ENCODE peak calls at places on chromosomes 3 and 15, in four cellular contexts. One of them, this sample, is unnamed.

GRCh38 chr3:13536832-13537231 is 12.1 kb upstream of the FBLN2 start:
- DNase-seq in cardiac muscle cell: no peak
- DNase-seq in stimulated activated CD8-positive, alpha-beta memory T cell treated with anti-CD3 and anti-CD28 coated beads, Interleukin-7, amount 100 ng/mL, for 1 hour: no peak
- DNase-seq in memory B cell: no peak
- DNase-seq in this sample: no peak

GRCh38 chr15:64844576-64845140 is 2.9 kb downstream of the PLEKHO2 start:
- DNase-seq in stimulated activated CD8-positive, alpha-beta memory T cell treated with anti-CD3 and anti-CD28 coated beads, Interleukin-7, amount 100 ng/mL, for 1 hour: no peak
- DNase-seq in cardiac muscle cell: no peak
- DNase-seq in memory B cell: no peak
- DNase-seq in this sample: no peak

GRCh38 chr3:170244566-170244965 is 22.3 kb downstream of the PRKCI start:
- DNase-seq in cardiac muscle cell: no peak
- DNase-seq in memory B cell: no peak
- DNase-seq in stimulated activated CD8-positive, alpha-beta memory T cell treated with anti-CD3 and anti-CD28 coated beads, Interleukin-7, amount 100 ng/mL, for 1 hour: no peak
- DNase-seq in this sample: no peak

GRCh38 chr3:136171097-136171542 is 25.0 kb downstream of the MSL2 start:
- DNase-seq in stimulated activated CD8-positive, alpha-beta memory T cell treated with anti-CD3 and anti-CD28 coated beads, Interleukin-7, amount 100 ng/mL, for 1 hour: no peak
- DNase-seq in cardiac muscle cell: no peak
- DNase-seq in memory B cell: no peak
- DNase-seq in this sample: no peak

GRCh38 chr3:71585126-71585525 is 1.6 kb upstream of the FOXP1 start:
- DNase-seq in stimulated activated CD8-positive, alpha-beta memory T cell treated with anti-CD3 and anti-CD28 coated beads, Interleukin-7, amount 100 ng/mL, for 1 hour: no peak
- DNase-seq in cardiac muscle cell: peak; percentile 23
- DNase-seq in memory B cell: no peak
- DNase-seq in this sample: no peak

GRCh38 chr3:29693863-29694262 is 413.0 kb downstream of the RBMS3 start:
- DNase-seq in memory B cell: no peak
- DNase-seq in stimulated activated CD8-positive, alpha-beta memory T cell treated with anti-CD3 and anti-CD28 coated beads, Interleukin-7, amount 100 ng/mL, for 1 hour: no peak
- DNase-seq in cardiac muscle cell: peak; percentile 38
- DNase-seq in this sample: no peak

GRCh38 chr3:173617490-173617889 is 219.9 kb downstream of the NLGN1 start:
- DNase-seq in cardiac muscle cell: peak; percentile 80
- DNase-seq in stimulated activated CD8-positive, alpha-beta memory T cell treated with anti-CD3 and anti-CD28 coated beads, Interleukin-7, amount 100 ng/mL, for 1 hour: no peak
- DNase-seq in memory B cell: no peak
- DNase-seq in this sample: no peak

GRCh38 chr15:40925863-40926658 is 3.1 kb upstream of the DLL4 start:
- DNase-seq in stimulated activated CD8-positive, alpha-beta memory T cell treated with anti-CD3 and anti-CD28 coated beads, Interleukin-7, amount 100 ng/mL, for 1 hour: no peak
- DNase-seq in cardiac muscle cell: peak; percentile 49
- DNase-seq in memory B cell: no peak
- DNase-seq in this sample: no peak

GRCh38 chr15:39896837-39897236 is 23.2 kb downstream of the GPR176 start:
- DNase-seq in cardiac muscle cell: no peak
- DNase-seq in stimulated activated CD8-positive, alpha-beta memory T cell treated with anti-CD3 and anti-CD28 coated beads, Interleukin-7, amount 100 ng/mL, for 1 hour: no peak
- DNase-seq in memory B cell: no peak
- DNase-seq in this sample: no peak

GRCh38 chr15:55221090-55222011 is 24.6 kb upstream of the RSL24D1 start:
- DNase-seq in memory B cell: no peak
- DNase-seq in cardiac muscle cell: peak; percentile 18
- DNase-seq in stimulated activated CD8-positive, alpha-beta memory T cell treated with anti-CD3 and anti-CD28 coated beads, Interleukin-7, amount 100 ng/mL, for 1 hour: no peak
- DNase-seq in this sample: no peak

GRCh38 chr3:139830817-139831216 is 104.2 kb upstream of the CLSTN2 start:
- DNase-seq in cardiac muscle cell: peak; percentile 64
- DNase-seq in memory B cell: no peak
- DNase-seq in stimulated activated CD8-positive, alpha-beta memory T cell treated with anti-CD3 and anti-CD28 coated beads, Interleukin-7, amount 100 ng/mL, for 1 hour: no peak
- DNase-seq in this sample: no peak

GRCh38 chr3:39147711-39148115 is 5.7 kb downstream of the CSRNP1 start:
- DNase-seq in stimulated activated CD8-positive, alpha-beta memory T cell treated with anti-CD3 and anti-CD28 coated beads, Interleukin-7, amount 100 ng/mL, for 1 hour: no peak
- DNase-seq in cardiac muscle cell: no peak
- DNase-seq in memory B cell: no peak
- DNase-seq in this sample: peak; percentile 56

GRCh38 chr3:42755681-42756578 is 17.1 kb downstream of the CCDC13 start:
- DNase-seq in memory B cell: no peak
- DNase-seq in stimulated activated CD8-positive, alpha-beta memory T cell treated with anti-CD3 and anti-CD28 coated beads, Interleukin-7, amount 100 ng/mL, for 1 hour: no peak
- DNase-seq in cardiac muscle cell: peak; percentile 48
- DNase-seq in this sample: no peak

GRCh38 chr15:77057072-77057471 is 13.8 kb downstream of the TSPAN3 start:
- DNase-seq in cardiac muscle cell: no peak
- DNase-seq in memory B cell: no peak
- DNase-seq in stimulated activated CD8-positive, alpha-beta memory T cell treated with anti-CD3 and anti-CD28 coated beads, Interleukin-7, amount 100 ng/mL, for 1 hour: no peak
- DNase-seq in this sample: no peak

GRCh38 chr15:70098461-70099166 is 897 bp upstream of the TLE3 start:
- DNase-seq in cardiac muscle cell: peak; percentile 65
- DNase-seq in stimulated activated CD8-positive, alpha-beta memory T cell treated with anti-CD3 and anti-CD28 coated beads, Interleukin-7, amount 100 ng/mL, for 1 hour: no peak
- DNase-seq in memory B cell: peak; percentile 60
- DNase-seq in this sample: peak; percentile 83

GRCh38 chr15:63156708-63157065 is 590 bp downstream of the RPS27L start:
- DNase-seq in stimulated activated CD8-positive, alpha-beta memory T cell treated with anti-CD3 and anti-CD28 coated beads, Interleukin-7, amount 100 ng/mL, for 1 hour: no peak
- DNase-seq in cardiac muscle cell: peak; percentile 45
- DNase-seq in memory B cell: no peak
- DNase-seq in this sample: peak; percentile 42

GRCh38 chr3:48511551-48511950 is 7.6 kb upstream of the SHISA5 start:
- DNase-seq in memory B cell: no peak
- DNase-seq in stimulated activated CD8-positive, alpha-beta memory T cell treated with anti-CD3 and anti-CD28 coated beads, Interleukin-7, amount 100 ng/mL, for 1 hour: no peak
- DNase-seq in cardiac muscle cell: no peak
- DNase-seq in this sample: no peak

GRCh38 chr15:66251065-66251789 is 2.3 kb downstream of the MEGF11 start:
- DNase-seq in cardiac muscle cell: no peak
- DNase-seq in memory B cell: no peak
- DNase-seq in stimulated activated CD8-positive, alpha-beta memory T cell treated with anti-CD3 and anti-CD28 coated beads, Interleukin-7, amount 100 ng/mL, for 1 hour: no peak
- DNase-seq in this sample: no peak

GRCh38 chr3:48015451-48016182 is 599 bp downstream of the MAP4 start:
- DNase-seq in memory B cell: no peak
- DNase-seq in stimulated activated CD8-positive, alpha-beta memory T cell treated with anti-CD3 and anti-CD28 coated beads, Interleukin-7, amount 100 ng/mL, for 1 hour: no peak
- DNase-seq in cardiac muscle cell: peak; percentile 40
- DNase-seq in this sample: no peak

GRCh38 chr3:64647825-64648224 is 40.0 kb downstream of the ADAMTS9 start:
- DNase-seq in stimulated activated CD8-positive, alpha-beta memory T cell treated with anti-CD3 and anti-CD28 coated beads, Interleukin-7, amount 100 ng/mL, for 1 hour: no peak
- DNase-seq in memory B cell: no peak
- DNase-seq in cardiac muscle cell: no peak
- DNase-seq in this sample: no peak

GRCh38 chr15:76199106-76200082 is 111.9 kb downstream of the ETFA start:
- DNase-seq in cardiac muscle cell: no peak
- DNase-seq in stimulated activated CD8-positive, alpha-beta memory T cell treated with anti-CD3 and anti-CD28 coated beads, Interleukin-7, amount 100 ng/mL, for 1 hour: no peak
- DNase-seq in memory B cell: no peak
- DNase-seq in this sample: peak; percentile 27

GRCh38 chr3:157631468-157631867 is 128.3 kb upstream of the VEPH1 start:
- DNase-seq in cardiac muscle cell: no peak
- DNase-seq in memory B cell: no peak
- DNase-seq in stimulated activated CD8-positive, alpha-beta memory T cell treated with anti-CD3 and anti-CD28 coated beads, Interleukin-7, amount 100 ng/mL, for 1 hour: no peak
- DNase-seq in this sample: no peak

GRCh38 chr15:83613716-83614115 is 40.2 kb upstream of the ADAMTSL3 start:
- DNase-seq in memory B cell: no peak
- DNase-seq in stimulated activated CD8-positive, alpha-beta memory T cell treated with anti-CD3 and anti-CD28 coated beads, Interleukin-7, amount 100 ng/mL, for 1 hour: no peak
- DNase-seq in cardiac muscle cell: no peak
- DNase-seq in this sample: no peak

GRCh38 chr3:124882749-124883148 is 4.4 kb downstream of the ITGB5 start:
- DNase-seq in memory B cell: no peak
- DNase-seq in stimulated activated CD8-positive, alpha-beta memory T cell treated with anti-CD3 and anti-CD28 coated beads, Interleukin-7, amount 100 ng/mL, for 1 hour: no peak
- DNase-seq in cardiac muscle cell: no peak
- DNase-seq in this sample: no peak

GRCh38 chr3:127538569-127538968 is 52.0 kb downstream of the TPRA1 start:
- DNase-seq in cardiac muscle cell: no peak
- DNase-seq in memory B cell: no peak
- DNase-seq in stimulated activated CD8-positive, alpha-beta memory T cell treated with anti-CD3 and anti-CD28 coated beads, Interleukin-7, amount 100 ng/mL, for 1 hour: no peak
- DNase-seq in this sample: no peak